ENCODE peak calls at places on chromosomes 4 and X, in five cellular contexts. O is activated T-helper 1 cell treated with anti-CD3 and anti-CD28 coated beads, Interleukin-12 subunit alpha, Interleukin-12 subunit beta, Interleukin-2, Interleukin-4 antibody, amounts not matched to agents 30 ng/mL and 10 ng/mL and 1 ng/mL, durations not matched to agents 14 hours and 24 hours and 36 hours; W is fibroblast of pulmonary artery; L is NAMALWA; M is stimulated activated CD4-positive, alpha-beta T cell treated with anti-CD3 and anti-CD28 coated beads, TNF-alpha, amount 100 ng/mL, for 48 hours. B is an unnamed sample.

GRCh38 chr4:72977936-72978485 is 91.5 kb downstream of the COX18 start:
- DNase-seq in O (no peak), M (no peak), L (no peak), W (no peak), B (no peak)

GRCh38 chr4:148053298-148054003 is 321.6 kb downstream of the ARHGAP10 start:
- DNase-seq in M (no peak), L (peak), O (no peak), W (no peak), B (no peak)

GRCh38 chr4:73698217-73698616 is 42.2 kb upstream of the CXCL8 start:
- DNase-seq in L (peak), W (peak), M (no peak), O (no peak), B (no peak)

GRCh38 chr4:22643952-22644351 is 48.8 kb upstream of the GBA3 start:
- DNase-seq in W (no peak), L (no peak), M (no peak), O (no peak), B (no peak)

GRCh38 chr4:67393007-67393406 is 152.3 kb downstream of the CENPC start:
- DNase-seq in O (no peak), L (no peak), W (no peak), M (no peak), B (no peak)

GRCh38 chr4:30875659-30876269 is 155.6 kb downstream of the PCDH7 start:
- DNase-seq in W (peak), O (no peak), L (no peak), M (no peak), B (no peak)

GRCh38 chrX:50920132-50920531 is 9.6 kb downstream of the BMP15 start:
- DNase-seq in O (no peak), L (no peak), M (no peak), W (peak), B (no peak)

GRCh38 chrX:39070009-39070408 is 268.8 kb downstream of the MID1IP1 start:
- DNase-seq in O (no peak), W (no peak), M (no peak), L (no peak), B (no peak)

GRCh38 chr4:155405059-155405458 is 28.3 kb upstream of the MAP9 start:
- DNase-seq in O (no peak), W (peak), M (no peak), L (no peak), B (no peak)

GRCh38 chrX:19628006-19628575 is 112.8 kb upstream of the MAP3K15 start:
- DNase-seq in O (no peak), L (no peak), M (no peak), W (no peak), B (no peak)

GRCh38 chrX:68719904-68720614 is 72.6 kb downstream of the STARD8 start:
- DNase-seq in O (no peak), M (no peak), L (peak), W (no peak), B (no peak)

GRCh38 chr4:34766935-34767859 is 1477.1 kb downstream of the ARAP2 start:
- DNase-seq in O (no peak), M (no peak), L (no peak), W (no peak), B (no peak)

GRCh38 chr4:48127231-48127881 is 6.7 kb downstream of the TXK start:
- DNase-seq in L (no peak), M (no peak), W (no peak), O (no peak), B (no peak)

GRCh38 chrX:78124304-78124703 is 15.1 kb downstream of the TAF9B start:
- DNase-seq in W (peak), L (peak), O (no peak), M (no peak), B (no peak)

GRCh38 chrX:152904151-152905080 is 6.5 kb downstream of the ZNF185 start:
- DNase-seq in O (peak), L (peak), W (peak), M (no peak), B (peak)

GRCh38 chr4:113328514-113328913 is 279.1 kb downstream of the ANK2 start:
- DNase-seq in M (no peak), L (peak), O (no peak), W (peak), B (no peak)

GRCh38 chr4:90084967-90085295 is 42.3 kb upstream of the CCSER1 start:
- DNase-seq in L (no peak), M (no peak), W (no peak), O (no peak), B (no peak)